ENCODE peak calls at places on chromosome 13, in five cellular contexts. R is astrocyte, G is cardiac muscle cell, X is ascending aorta, T is IMR-90. N is an unnamed sample. For H3K36me3, the result is how much of the 10 kb centered on the place peaks cover.

GRCh38 chr13:100674363-100674847 is at the start of gene TMTC4:
- DNase-seq in G (peak), R (no peak), X (no peak), T (no peak), N (no peak)

GRCh38 chr13:27171244-27171829 is at the start of gene USP12:
- DNase-seq in G (peak), T (peak), R (no peak), X (peak), N (no peak)

GRCh38 chr13:75566658-75567057 is 17.1 kb downstream of the UCHL3 start:
- DNase-seq in T (peak), X (no peak), R (peak), G (no peak), N (no peak)

GRCh38 chr13:36981156-36981743 is 17.9 kb downstream of the ALG5 start:
- DNase-seq in T (peak), G (peak), R (peak), X (no peak), N (no peak)

GRCh38 chr13:83819611-83820010 is 62.7 kb downstream of the SLITRK1 start:
- DNase-seq in R (peak), T (peak), X (no peak), G (no peak), N (no peak)

GRCh38 chr13:37526710-37527446 is 71.7 kb downstream of the POSTN start:
- DNase-seq in X (no peak), R (peak), T (no peak), G (no peak), N (peak)

GRCh38 chr13:73816702-73817101 is 317.5 kb downstream of the KLF12 start:
- DNase-seq in T (no peak), X (no peak), G (no peak), R (no peak), N (no peak)

GRCh38 chr13:60584976-60585375 is 188.0 kb downstream of the TDRD3 start:
- DNase-seq in G (no peak), X (no peak), R (peak), T (no peak), N (peak)

GRCh38 chr13:31982124-31982523 is 49.5 kb upstream of the FRY start:
- DNase-seq in R (peak), T (no peak), X (no peak), G (no peak), N (peak)

GRCh38 chr13:73879346-73880020 is 254.7 kb downstream of the KLF12 start:
- DNase-seq in G (no peak), T (peak), R (no peak), X (no peak), N (no peak)

GRCh38 chr13:100630564-100630963 is 42.0 kb upstream of the GGACT start:
- DNase-seq in X (no peak), T (no peak), R (no peak), G (no peak), N (no peak)

GRCh38 chr13:28530729-28531194 is 35.8 kb upstream of the FLT1 start:
- DNase-seq in R (no peak), T (no peak), X (no peak), G (no peak), N (no peak)

GRCh38 chr13:40064723-40065122 is 409.3 kb downstream of the COG6 start:
- DNase-seq in G (no peak), R (peak), X (peak), T (peak), N (peak)

GRCh38 chr13:51246005-51246404 is 23.8 kb downstream of the FAM124A start:
- DNase-seq in G (no peak), T (no peak), R (no peak), X (no peak), N (no peak)

GRCh38 chr13:32545083-32545482 is 6.5 kb upstream of the N4BP2L2 start:
- DNase-seq in X (no peak), R (no peak), T (no peak), G (no peak), N (no peak)

DNA sequence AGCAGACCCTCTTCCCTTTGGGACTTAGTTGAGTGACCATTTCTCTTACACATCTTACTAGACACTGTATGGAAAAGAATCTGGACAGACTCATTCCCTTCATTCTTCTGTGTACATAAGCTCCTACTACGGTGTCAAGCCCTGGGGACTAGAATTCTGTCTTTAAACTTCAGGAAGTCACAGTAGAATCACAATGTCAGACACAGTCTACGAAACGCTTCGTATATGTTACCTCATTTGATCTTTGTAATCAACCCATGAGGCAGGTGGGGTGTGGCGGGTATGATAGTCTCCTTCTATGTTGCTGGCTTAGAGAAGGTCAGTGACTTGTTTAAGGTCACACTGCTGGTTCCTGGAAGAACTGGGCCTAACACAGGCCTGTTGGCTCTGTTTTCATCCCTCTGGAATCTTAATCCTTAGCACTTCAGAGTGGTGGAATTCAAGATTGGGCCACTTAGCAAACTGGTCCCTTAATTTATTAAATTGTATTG is 32.2 kb upstream of the TPT1 start:
- DNase-seq in X (no peak), G (no peak), T (no peak), R (no peak), N (no peak)
- H3K27ac ChIP-seq in X (no peak), G (no peak), T (no peak), R (no peak), N (no peak)

DNA sequence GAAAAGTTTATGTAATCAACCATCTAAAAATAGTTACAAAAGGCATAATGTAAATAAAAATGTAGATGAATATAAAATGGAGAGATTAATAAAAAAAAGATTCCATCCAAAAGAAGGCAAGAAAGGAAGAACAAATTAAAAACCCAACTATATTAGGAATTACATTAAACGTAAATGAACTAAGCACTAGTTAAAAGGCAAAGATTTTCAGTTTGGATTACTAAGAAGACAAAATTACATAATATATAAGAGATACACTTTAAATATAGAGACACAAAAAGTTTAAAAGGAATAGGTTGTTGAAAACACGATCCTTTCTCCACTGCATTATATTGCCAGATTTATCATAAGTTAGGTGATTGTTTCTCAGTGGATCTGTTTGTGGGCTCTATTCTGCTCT is 27.3 kb downstream of the NUFIP1 start:
- DNase-seq in G (no peak), R (no peak), T (no peak), X (no peak), N (no peak)
- H3K36me3 ChIP-seq in G (under half), R (under half), T (under half), X (under half), N (under half)

GRCh38 chr13:109271555-109271954 is 514.8 kb downstream of the IRS2 start:
- DNase-seq in R (no peak), T (no peak), G (no peak), X (no peak), N (no peak)

GRCh38 chr13:109274188-109274821 is 512.1 kb downstream of the IRS2 start:
- DNase-seq in R (peak), T (peak), X (no peak), G (peak), N (peak)

GRCh38 chr13:109271991-109272454 is 514.4 kb downstream of the IRS2 start:
- DNase-seq in X (no peak), R (peak), G (no peak), T (no peak), N (peak)

GRCh38 chr13:109272595-109273325 is 513.6 kb downstream of the IRS2 start:
- DNase-seq in G (no peak), R (peak), X (no peak), T (peak), N (peak)

DNA sequence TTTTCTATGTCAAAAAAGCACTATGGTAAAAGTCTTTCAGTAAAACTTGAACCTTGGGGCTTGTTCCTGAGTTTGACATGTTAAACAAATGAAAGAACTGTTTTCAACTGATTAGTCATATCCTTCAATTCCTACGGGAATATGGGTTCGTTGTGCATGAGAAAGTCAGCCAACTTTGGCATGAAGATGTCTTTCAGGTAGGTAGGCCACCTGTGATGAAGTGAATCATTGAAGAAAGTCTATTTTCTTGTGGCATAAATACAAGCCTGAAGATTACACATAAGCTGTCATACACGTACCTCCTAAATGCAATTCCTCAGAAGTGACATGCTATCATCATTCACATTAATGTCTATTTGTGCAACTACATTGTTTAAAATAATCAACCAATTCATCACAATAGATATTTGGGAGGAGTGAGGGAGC is 513.0 kb downstream of the IRS2 start:
- DNase-seq in R (peak), T (peak), X (no peak), G (no peak), N (peak)
- H3K4me3 ChIP-seq in R (peak), T (no peak), X (no peak), G (no peak), N (peak)

GRCh38 chr13:71759506-71760225 is 107.3 kb downstream of the DACH1 start:
- DNase-seq in R (peak), T (no peak), X (no peak), G (no peak), N (no peak)
- H3K27ac ChIP-seq in R (peak), T (no peak), X (no peak), G (peak), N (no peak)

GRCh38 chr13:113229791-113230190 is 20.4 kb downstream of the CUL4A start:
- DNase-seq in G (no peak), X (no peak), T (no peak), R (no peak), N (no peak)
- H3K36me3 ChIP-seq in G (under half), X (half or more), T (half or more), R (under half), N (half or more)

GRCh38 chr13:113405481-113406300 is 41.8 kb upstream of the GRTP1 start:
- DNase-seq in X (peak), T (no peak), G (no peak), R (no peak), N (no peak)
- H3K4me3 ChIP-seq in X (no peak), T (no peak), G (no peak), R (no peak), N (no peak)

DNA sequence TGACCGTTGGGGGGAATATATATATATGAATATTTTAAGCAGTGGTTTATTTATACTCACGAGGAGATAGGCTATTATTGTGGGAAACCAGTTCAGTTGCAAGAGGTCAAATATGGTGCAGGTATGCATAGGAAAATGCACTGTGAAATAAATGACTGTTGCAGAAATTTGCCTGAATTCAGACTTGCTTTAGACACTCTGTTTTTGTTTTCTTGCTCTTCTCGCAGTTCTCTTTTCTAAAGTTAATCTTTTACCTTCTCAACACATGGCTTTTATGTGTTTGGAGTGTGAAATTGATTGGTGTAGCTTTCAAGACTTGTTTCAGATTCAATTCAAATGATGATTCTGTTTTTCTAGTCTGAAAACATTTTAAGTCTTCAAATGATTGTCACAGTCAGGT is 109.7 kb downstream of the LRCH1 start:
- DNase-seq in X (no peak), G (no peak), R (no peak), T (no peak), N (no peak)
- H3K27ac ChIP-seq in X (peak), G (no peak), R (no peak), T (no peak), N (no peak)

DNA sequence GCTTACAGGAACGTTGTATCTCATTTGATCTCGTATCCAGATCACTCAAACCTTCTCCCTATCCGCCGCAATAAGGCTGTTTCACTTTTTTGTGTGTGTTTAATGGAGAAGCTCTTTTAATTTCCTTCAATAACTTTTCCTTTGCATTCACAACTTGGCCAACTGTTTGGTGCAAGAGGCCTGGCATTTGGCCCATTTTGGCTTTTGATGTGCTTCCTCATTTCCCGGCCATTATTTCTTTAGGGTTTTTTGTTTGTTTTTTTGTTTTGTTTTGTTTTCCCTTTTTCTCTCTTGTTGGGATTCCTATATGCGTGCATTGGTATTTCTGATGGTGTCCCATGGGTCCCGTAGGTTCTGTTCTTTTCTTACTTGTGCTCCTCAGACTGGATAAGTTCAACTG is 6.1 kb upstream of the UPF3A start:
- DNase-seq in X (no peak), R (no peak), T (no peak), G (no peak), N (no peak)
- H3K36me3 ChIP-seq in X (under half), R (under half), T (under half), G (under half), N (under half)

GRCh38 chr13:42981853-42982252 is 10.2 kb downstream of the EPSTI1 start:
- DNase-seq in G (no peak), X (no peak), T (no peak), R (no peak), N (no peak)

GRCh38 chr13:42985312-42986175 is 6.5 kb downstream of the EPSTI1 start:
- DNase-seq in R (no peak), T (no peak), G (no peak), X (no peak), N (no peak)

GRCh38 chr13:42990147-42990990 is 1.7 kb downstream of the EPSTI1 start:
- DNase-seq in T (peak), R (no peak), X (no peak), G (peak), N (peak)

GRCh38 chr13:42984691-42985090 is 7.3 kb downstream of the EPSTI1 start:
- DNase-seq in R (no peak), T (no peak), X (no peak), G (no peak), N (no peak)

GRCh38 chr13:42986176-42986574 is 5.9 kb downstream of the EPSTI1 start:
- DNase-seq in G (no peak), R (no peak), X (no peak), T (no peak), N (no peak)
- H3K4me3 ChIP-seq in G (no peak), R (no peak), X (no peak), T (no peak), N (no peak)

GRCh38 chr13:30647420-30647819 is 29.7 kb downstream of the USPL1 start:
- DNase-seq in T (no peak), X (no peak), G (no peak), R (no peak), N (no peak)
- H3K27ac ChIP-seq in T (no peak), X (no peak), G (no peak), R (no peak), N (no peak)